ENCODE peak calls at places on chromosomes 3 and 15, in four cellular contexts. One of them, this sample, is unnamed.

GRCh38 chr3:149610351-149611105 is 47.3 kb downstream of the WWTR1 start:
- DNase-seq in kidney epithelial cell: no peak
- DNase-seq in activated gamma-delta T cell treated with Interleukin-2 at 50 U/mL for 16 hours: no peak
- DNase-seq in activated CD8-positive, alpha-beta memory T cell treated with anti-CD3 and anti-CD28 coated beads for 48 hours: no peak
- DNase-seq in this sample: no peak

GRCh38 chr15:63072809-63073277 is 30.3 kb downstream of the TPM1 start:
- DNase-seq in activated gamma-delta T cell treated with Interleukin-2 at 50 U/mL for 16 hours: no peak
- DNase-seq in activated CD8-positive, alpha-beta memory T cell treated with anti-CD3 and anti-CD28 coated beads for 48 hours: no peak
- DNase-seq in kidney epithelial cell: no peak
- DNase-seq in this sample: no peak

GRCh38 chr3:58664611-58665010 is 2.0 kb downstream of the FAM3D start:
- DNase-seq in activated CD8-positive, alpha-beta memory T cell treated with anti-CD3 and anti-CD28 coated beads for 48 hours: no peak
- DNase-seq in kidney epithelial cell: no peak
- DNase-seq in activated gamma-delta T cell treated with Interleukin-2 at 50 U/mL for 16 hours: no peak
- DNase-seq in this sample: no peak

GRCh38 chr15:25864966-25865365 is 1.8 kb upstream of the ATP10A start:
- DNase-seq in activated CD8-positive, alpha-beta memory T cell treated with anti-CD3 and anti-CD28 coated beads for 48 hours: no peak
- DNase-seq in activated gamma-delta T cell treated with Interleukin-2 at 50 U/mL for 16 hours: no peak
- DNase-seq in kidney epithelial cell: no peak
- DNase-seq in this sample: no peak

GRCh38 chr15:31993062-31993461 is 37.3 kb upstream of the CHRNA7 start:
- DNase-seq in kidney epithelial cell: no peak
- DNase-seq in activated CD8-positive, alpha-beta memory T cell treated with anti-CD3 and anti-CD28 coated beads for 48 hours: no peak
- DNase-seq in activated gamma-delta T cell treated with Interleukin-2 at 50 U/mL for 16 hours: no peak
- DNase-seq in this sample: no peak

GRCh38 chr3:50655009-50655830 is 19.5 kb upstream of the DOCK3 start:
- DNase-seq in activated CD8-positive, alpha-beta memory T cell treated with anti-CD3 and anti-CD28 coated beads for 48 hours: no peak
- DNase-seq in activated gamma-delta T cell treated with Interleukin-2 at 50 U/mL for 16 hours: no peak
- DNase-seq in kidney epithelial cell: no peak
- DNase-seq in this sample: no peak

GRCh38 chr3:184601576-184602405 is 40.2 kb downstream of the EPHB3 start:
- DNase-seq in kidney epithelial cell: no peak
- DNase-seq in activated CD8-positive, alpha-beta memory T cell treated with anti-CD3 and anti-CD28 coated beads for 48 hours: no peak
- DNase-seq in activated gamma-delta T cell treated with Interleukin-2 at 50 U/mL for 16 hours: no peak
- DNase-seq in this sample: no peak

GRCh38 chr3:54349231-54349647 is 226.9 kb downstream of the CACNA2D3 start:
- DNase-seq in kidney epithelial cell: no peak
- DNase-seq in activated CD8-positive, alpha-beta memory T cell treated with anti-CD3 and anti-CD28 coated beads for 48 hours: no peak
- DNase-seq in activated gamma-delta T cell treated with Interleukin-2 at 50 U/mL for 16 hours: no peak
- DNase-seq in this sample: no peak

GRCh38 chr3:70871909-70872656 is 559.6 kb upstream of the MDFIC2 start:
- DNase-seq in activated CD8-positive, alpha-beta memory T cell treated with anti-CD3 and anti-CD28 coated beads for 48 hours: no peak
- DNase-seq in activated gamma-delta T cell treated with Interleukin-2 at 50 U/mL for 16 hours: no peak
- DNase-seq in kidney epithelial cell: peak
- DNase-seq in this sample: no peak